ENCODE peak calls at places on chromosomes 3 and 15, in four cellular contexts. W is endothelial cell, A is ACHN, S is fibroblast of mammary gland. M is an unnamed sample.

GRCh38 chr3:140091143-140091542 is 156.2 kb downstream of the CLSTN2 start:
- DNase-seq in W (no peak), S (no peak), A (peak; percentile 6), M (no peak)

GRCh38 chr15:77644543-77645247 is 12.0 kb upstream of the LINGO1 start:
- DNase-seq in A (no peak), W (no peak), S (no peak), M (no peak)

GRCh38 chr15:80948651-80949292 is 40.8 kb downstream of the MESD start:
- DNase-seq in S (no peak), A (no peak), W (no peak), M (no peak)

GRCh38 chr15:94225616-94226015 is 5.7 kb upstream of the MCTP2 start:
- DNase-seq in A (no peak), S (no peak), W (no peak), M (no peak)

GRCh38 chr3:121793078-121793477 is 41.8 kb downstream of the IQCB1 start:
- DNase-seq in A (no peak), S (no peak), W (no peak), M (no peak)

GRCh38 chr3:79906106-79906505 is 138.3 kb upstream of the ROBO1 start:
- DNase-seq in A (no peak), W (no peak), S (no peak), M (no peak)

GRCh38 chr15:92714457-92715401 is 59.2 kb upstream of the FAM174B start:
- DNase-seq in W (peak; percentile 84), S (peak; percentile 53), A (peak; percentile 63), M (peak; percentile 64)

GRCh38 chr3:111730143-111730542 is 128.9 kb upstream of the PHLDB2 start:
- DNase-seq in A (no peak), S (no peak), W (no peak), M (no peak)

GRCh38 chr3:52393131-52393807 is 51.6 kb downstream of the SEMA3G start:
- DNase-seq in S (no peak), W (no peak), A (no peak), M (no peak)

GRCh38 chr3:41267975-41268640 is 68.8 kb downstream of the CTNNB1 start:
- DNase-seq in W (no peak), A (peak; percentile 70), S (peak; percentile 98), M (no peak)

GRCh38 chr3:53788038-53788437 is 58.2 kb downstream of the CHDH start:
- DNase-seq in S (no peak), A (no peak), W (no peak), M (no peak)

GRCh38 chr3:138921316-138922292 is 25.3 kb downstream of the FOXL2 start:
- DNase-seq in S (peak; percentile 85), W (no peak), A (peak; percentile 78), M (no peak)

GRCh38 chr3:183967693-183968092 is 50.0 kb downstream of the ABCC5 start:
- DNase-seq in W (no peak), A (no peak), S (no peak), M (no peak)

GRCh38 chr15:89630974-89631901 is 24.0 kb downstream of the KIF7 start:
- DNase-seq in S (no peak), W (no peak), A (no peak), M (no peak)

GRCh38 chr3:14452676-14453367 is 50.4 kb downstream of the SLC6A6 start:
- DNase-seq in W (no peak), A (peak; percentile 90), S (peak; percentile 98), M (peak; percentile 92)

GRCh38 chr15:98002419-98002818 is 41.9 kb downstream of the ARRDC4 start:
- DNase-seq in S (no peak), A (no peak), W (no peak), M (no peak)

GRCh38 chr15:64149424-64150235 is 1.9 kb upstream of the SNX22 start:
- DNase-seq in A (no peak), W (no peak), S (peak; percentile 43), M (no peak)

GRCh38 chr3:33030802-33031201 is 66.1 kb downstream of the GLB1 start:
- DNase-seq in W (no peak), A (no peak), S (no peak), M (no peak)

GRCh38 chr3:187976361-187976900 is 177.5 kb upstream of the LPP start:
- DNase-seq in A (no peak), W (no peak), S (no peak), M (no peak)

GRCh38 chr3:130900959-130901358 is 7.1 kb downstream of the ATP2C1 start:
- DNase-seq in S (no peak), A (peak; percentile 39), W (no peak), M (no peak)

GRCh38 chr3:45688194-45688881 is 858 bp upstream of the SACM1L start:
- DNase-seq in S (no peak), W (peak; percentile 49), A (peak; percentile 29), M (no peak)

GRCh38 chr3:71499477-71499876 is 84.1 kb downstream of the FOXP1 start:
- DNase-seq in S (no peak), A (no peak), W (no peak), M (no peak)

GRCh38 chr15:92091155-92091734 is 237.7 kb downstream of the SLCO3A1 start:
- DNase-seq in A (peak; percentile 24), S (peak; percentile 14), W (peak; percentile 83), M (no peak)

GRCh38 chr15:83379574-83379973 is 67.6 kb upstream of the SH3GL3 start:
- DNase-seq in S (peak; percentile 42), A (peak; percentile 25), W (no peak), M (no peak)

GRCh38 chr15:26665950-26666921 is 106.6 kb downstream of the GABRB3 start:
- DNase-seq in W (peak; percentile 25), S (no peak), A (no peak), M (no peak)

GRCh38 chr3:124329723-124330122 is 337.8 kb upstream of the ROPN1 start:
- DNase-seq in W (no peak), A (no peak), S (no peak), M (no peak)

GRCh38 chr3:39110041-39110639 is 2.7 kb downstream of the TTC21A start:
- DNase-seq in A (no peak), S (no peak), W (no peak), M (no peak)

GRCh38 chr15:48617619-48618018 is 27.9 kb downstream of the FBN1 start:
- DNase-seq in S (peak; percentile 88), W (no peak), A (no peak), M (no peak)

GRCh38 chr15:50676799-50677483 is 9.7 kb downstream of the TRPM7 start:
- DNase-seq in S (peak; percentile 70), W (no peak), A (peak; percentile 73), M (no peak)

GRCh38 chr3:72143970-72144717 is 359.2 kb upstream of the PROK2 start:
- DNase-seq in S (no peak), A (no peak), W (no peak), M (no peak)

GRCh38 chr15:98124576-98124975 is 164.1 kb downstream of the ARRDC4 start:
- DNase-seq in S (peak; percentile 56), A (no peak), W (no peak), M (no peak)

GRCh38 chr15:43977072-43977884 is 150.5 kb downstream of the WDR76 start:
- DNase-seq in W (no peak), S (no peak), A (no peak), M (no peak)

GRCh38 chr3:42855547-42856380 is 19.9 kb downstream of the CYP8B1 start:
- DNase-seq in A (no peak), W (no peak), S (no peak), M (no peak)

GRCh38 chr3:7695067-7695466 is 806.6 kb upstream of the LMCD1 start:
- DNase-seq in A (no peak), S (no peak), W (no peak), M (no peak)